ENCODE peak calls at places on chromosomes 13 and 19, in five cellular contexts. Z, F, X, A and G are unnamed samples.

GRCh38 chr13:36526897-36527296 is 94.6 kb downstream of the CCNA1 start:
- DNase-seq in A (no peak), Z (no peak), F (no peak), X (no peak), G (no peak)

GRCh38 chr13:112467236-112467635 is 91.1 kb downstream of the SPACA7 start:
- DNase-seq in X (no peak), F (no peak), Z (no peak), A (no peak), G (no peak)

GRCh38 chr13:39365879-39366278 is 237.1 kb downstream of the LHFPL6 start:
- DNase-seq in X (no peak), A (no peak), Z (no peak), F (no peak), G (no peak)

GRCh38 chr13:76473552-76474134 is 412.6 kb downstream of the KCTD12 start:
- DNase-seq in Z (peak; percentile 57), X (peak; percentile 70), A (peak; percentile 71), F (peak; percentile 80), G (peak; percentile 63)

GRCh38 chr13:64817721-64818120 is 2412.4 kb downstream of the PCDH9 start:
- DNase-seq in F (no peak), A (no peak), X (no peak), Z (no peak), G (no peak)

GRCh38 chr13:63344711-63345110 is 1929.1 kb upstream of the PCDH20 start:
- DNase-seq in Z (no peak), X (no peak), A (no peak), F (no peak), G (no peak)

GRCh38 chr13:39051157-39051556 is 12.9 kb downstream of the NHLRC3 start:
- DNase-seq in X (no peak), F (no peak), A (no peak), Z (no peak), G (no peak)

GRCh38 chr19:10891360-10892108 is 20.2 kb downstream of the CARM1 start:
- DNase-seq in X (no peak), F (no peak), A (peak; percentile 27), Z (no peak), G (no peak)

GRCh38 chr13:104837756-104838155 is 1697.7 kb downstream of the EFNB2 start:
- DNase-seq in X (no peak), A (no peak), Z (no peak), F (no peak), G (no peak)

GRCh38 chr13:85316501-85316900 is 482.7 kb downstream of the SLITRK6 start:
- DNase-seq in F (no peak), Z (no peak), X (no peak), A (no peak), G (no peak)

GRCh38 chr13:25882732-25883357 is 169.0 kb downstream of the SHISA2 start:
- DNase-seq in A (no peak), Z (no peak), F (no peak), X (peak; percentile 16), G (no peak)

GRCh38 chr19:10226376-10227214 is 4.5 kb downstream of the S1PR2 start:
- DNase-seq in F (peak; percentile 41), A (peak; percentile 87), Z (no peak), X (no peak), G (no peak)

GRCh38 chr19:16118489-16119033 is 6.9 kb downstream of the RAB8A start:
- DNase-seq in X (no peak), F (no peak), Z (peak; percentile 97), A (no peak), G (no peak)

GRCh38 chr19:17784201-17785008 is 10.5 kb upstream of the B3GNT3 start:
- DNase-seq in A (peak; percentile 36), X (peak; percentile 78), F (peak; percentile 84), Z (peak; percentile 27), G (peak; percentile 61)

GRCh38 chr19:48745208-48745995 is 1.3 kb downstream of the IZUMO1 start:
- DNase-seq in Z (no peak), A (no peak), F (peak; percentile 56), X (peak; percentile 51), G (no peak)

GRCh38 chr19:42290523-42291436 is 11.2 kb upstream of the PRR19 start:
- DNase-seq in F (peak; percentile 64), Z (no peak), X (peak; percentile 75), A (no peak), G (peak; percentile 50)

DNA sequence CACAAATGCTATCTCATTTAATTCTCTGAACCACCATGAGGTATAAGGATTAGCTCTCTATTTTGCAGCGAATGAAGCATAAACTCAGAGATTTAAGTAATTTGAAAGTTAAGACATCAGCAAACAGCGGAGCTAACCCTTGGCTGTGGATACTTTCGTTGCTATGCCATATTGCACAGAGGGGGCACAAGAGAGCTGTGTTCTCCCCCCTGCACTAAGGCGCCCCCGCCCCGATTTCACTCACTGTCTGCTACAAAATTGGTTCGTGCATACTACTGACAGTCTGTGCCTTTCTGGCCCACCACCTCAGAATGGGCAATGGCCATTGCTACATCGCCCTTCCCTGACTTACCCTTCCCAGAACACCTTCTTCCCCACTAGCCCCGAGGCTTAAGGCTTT is 105.7 kb upstream of the OBI1 start:
- DNase-seq in X (no peak), Z (no peak), F (no peak), A (no peak), G (no peak)
- TF ChIP-seq CTCF in X (no peak), Z (no peak), F (no peak), A (no peak), G (no peak)

GRCh38 chr13:95741584-95742563 is 64.9 kb downstream of the DNAJC3 start:
- DNase-seq in Z (no peak), F (no peak), A (no peak), X (no peak), G (no peak)

GRCh38 chr13:95749545-95749944 is 72.6 kb downstream of the DNAJC3 start:
- DNase-seq in X (no peak), A (no peak), F (no peak), Z (no peak), G (no peak)

GRCh38 chr13:95745289-95745688 is 68.3 kb downstream of the DNAJC3 start:
- DNase-seq in Z (no peak), X (no peak), A (no peak), F (no peak), G (no peak)

GRCh38 chr13:95743192-95743591 is 66.3 kb downstream of the DNAJC3 start:
- DNase-seq in A (no peak), X (no peak), F (no peak), Z (no peak), G (no peak)

DNA sequence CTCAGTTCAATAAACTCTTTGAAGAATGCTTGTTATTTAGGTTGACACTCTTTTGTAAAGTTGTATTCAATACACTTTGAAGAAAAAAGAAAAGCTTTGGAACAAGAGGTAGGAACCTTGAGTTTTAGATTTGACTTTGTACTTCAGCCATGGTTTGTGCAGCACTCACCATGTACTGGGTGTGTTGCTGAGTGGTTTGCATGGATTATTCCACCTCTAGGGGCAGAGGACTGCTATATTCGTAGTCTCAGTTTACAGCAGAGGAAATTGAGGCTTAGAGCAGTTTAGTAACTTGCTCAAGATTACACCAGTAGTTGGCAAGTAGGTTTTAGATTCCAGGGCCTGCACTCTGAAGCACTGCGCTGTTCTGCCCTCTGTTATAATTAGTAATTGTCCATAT is 68.8 kb downstream of the DNAJC3 start:
- DNase-seq in Z (no peak), X (no peak), A (no peak), F (no peak), G (no peak)
- TF ChIP-seq CTCF in Z (peak; percentile 22), X (no peak), A (no peak), F (no peak), G (peak; percentile 39)

GRCh38 chr19:35313614-35314013 is 15.4 kb upstream of the CD22 start:
- DNase-seq in A (no peak), Z (no peak), X (no peak), F (no peak), G (no peak)

GRCh38 chr19:35314031-35314430 is 15.0 kb upstream of the CD22 start:
- DNase-seq in A (no peak), Z (no peak), F (no peak), X (no peak), G (no peak)

GRCh38 chr19:35316560-35316959 is 12.4 kb upstream of the CD22 start:
- DNase-seq in X (no peak), A (no peak), Z (no peak), F (no peak), G (no peak)

GRCh38 chr19:35315883-35316282 is 13.1 kb upstream of the CD22 start:
- DNase-seq in X (no peak), Z (no peak), F (no peak), A (no peak), G (no peak)

GRCh38 chr19:35314858-35315470 is 14.0 kb upstream of the CD22 start:
- DNase-seq in X (no peak), Z (no peak), F (no peak), A (no peak), G (no peak)
- TF ChIP-seq CTCF in X (no peak), Z (no peak), F (no peak), A (no peak), G (no peak)

DNA sequence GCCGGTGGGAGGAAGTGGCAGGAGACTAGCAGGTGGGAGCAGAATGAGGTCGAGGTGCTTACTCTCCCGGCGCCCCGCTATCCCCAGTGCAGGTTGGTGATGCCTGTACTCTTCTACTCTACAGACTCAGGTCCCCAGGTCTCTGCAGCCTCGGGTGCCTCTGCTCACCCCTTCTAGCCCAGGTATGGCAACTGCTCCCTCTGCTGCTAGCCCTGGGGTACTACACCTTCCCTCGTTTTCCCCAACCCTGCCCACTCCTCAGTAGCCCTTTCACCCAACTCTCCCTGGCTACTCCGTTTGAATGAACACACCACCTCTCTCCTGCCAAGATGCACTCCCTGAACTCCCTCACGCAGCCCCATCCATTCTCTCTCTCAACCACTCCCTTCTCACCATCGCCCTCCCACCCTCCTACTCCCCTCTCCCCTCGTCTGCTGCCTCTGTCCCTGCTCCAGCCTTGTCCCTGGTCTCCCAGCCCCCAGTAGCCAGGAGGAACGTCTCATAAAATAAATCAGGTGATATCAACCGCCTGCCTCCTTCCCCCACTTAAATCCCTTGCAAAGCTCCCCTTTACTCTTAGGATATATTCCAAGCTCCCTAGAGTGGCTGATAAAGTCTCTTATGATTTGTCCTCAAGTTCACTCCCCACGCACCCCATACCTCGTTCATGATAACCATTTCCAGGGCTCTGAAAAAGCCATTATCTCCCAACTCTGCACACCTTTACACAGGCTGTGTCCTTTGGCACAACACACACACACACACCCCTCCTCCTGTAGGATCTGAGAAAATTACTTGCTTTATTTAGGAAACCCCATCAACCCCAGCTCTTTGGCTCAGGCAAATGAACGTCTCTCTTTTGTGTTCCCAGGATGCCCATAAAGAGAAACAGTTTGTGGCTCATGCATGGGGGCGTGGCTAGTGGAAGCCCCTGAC is 8.2 kb upstream of the MEIS3 start:
- DNase-seq in F (peak; percentile 87), X (peak; percentile 69), Z (no peak), A (no peak), G (peak; percentile 84)
- TF ChIP-seq CTCF in F (peak; percentile 97), X (peak; percentile 70), Z (peak; percentile 99), A (peak; percentile 79), G (peak; percentile 86)

DNA sequence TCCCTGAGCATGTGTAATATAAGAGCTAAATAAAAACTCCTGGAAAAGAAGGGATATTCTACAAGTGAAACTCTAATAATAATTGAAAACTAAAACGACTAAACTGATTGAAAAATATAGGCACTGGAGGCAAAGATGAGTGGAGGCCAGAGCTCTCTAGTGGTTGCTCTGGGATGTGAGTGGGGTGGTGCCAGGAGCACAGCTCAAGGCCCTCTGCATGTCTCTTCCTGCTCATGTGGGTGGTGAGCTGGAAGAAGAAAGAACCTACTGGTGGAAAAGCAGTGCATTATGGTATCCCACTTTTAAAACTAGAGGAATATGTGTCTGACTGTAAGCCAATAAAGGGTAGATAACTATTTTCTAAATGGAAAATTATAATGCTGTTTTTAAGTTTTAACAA is 15.8 kb upstream of the ARHGEF7 start:
- DNase-seq in A (no peak), X (no peak), F (no peak), Z (no peak), G (no peak)
- TF ChIP-seq CTCF in A (no peak), X (no peak), F (no peak), Z (no peak), G (no peak)